ENCODE peak calls at places on chromosomes 1 and 21, in four cellular contexts. One of them, this sample, is unnamed.

GRCh38 chr1:2229921-2230700 is 2.0 kb downstream of the SKI start:
- DNase-seq in A549: peak; percentile 43
- DNase-seq in ovary: peak; percentile 63
- DNase-seq in transverse colon: no peak
- DNase-seq in this sample: no peak

GRCh38 chr1:181128592-181129497 is 40.3 kb downstream of the IER5 start:
- DNase-seq in A549: no peak
- DNase-seq in ovary: no peak
- DNase-seq in transverse colon: peak; percentile 58
- DNase-seq in this sample: no peak

GRCh38 chr1:17540255-17541001 is 930 bp downstream of the ARHGEF10L start:
- DNase-seq in A549: no peak
- DNase-seq in ovary: peak; percentile 68
- DNase-seq in transverse colon: no peak
- DNase-seq in this sample: no peak

GRCh38 chr1:227542153-227543120 is 20.9 kb upstream of the ZNF678 start:
- DNase-seq in A549: peak; percentile 86
- DNase-seq in ovary: peak; percentile 87
- DNase-seq in transverse colon: peak; percentile 90
- DNase-seq in this sample: peak; percentile 82

GRCh38 chr1:40612345-40612831 is 53.1 kb downstream of the RIMS3 start:
- DNase-seq in A549: peak; percentile 49
- DNase-seq in ovary: peak; percentile 38
- DNase-seq in transverse colon: peak; percentile 80
- DNase-seq in this sample: peak; percentile 87

GRCh38 chr1:23651069-23651808 is 40.4 kb upstream of the RPL11 start:
- DNase-seq in A549: peak; percentile 69
- DNase-seq in ovary: no peak
- DNase-seq in transverse colon: no peak
- DNase-seq in this sample: no peak

GRCh38 chr1:75136921-75137641 is 2.9 kb downstream of the LHX8 start:
- DNase-seq in A549: peak; percentile 40
- DNase-seq in ovary: no peak
- DNase-seq in transverse colon: no peak
- DNase-seq in this sample: no peak

GRCh38 chr1:39671793-39672550 is at the start of gene NT5C1A:
- DNase-seq in A549: no peak
- DNase-seq in ovary: peak; percentile 35
- DNase-seq in transverse colon: peak; percentile 15
- DNase-seq in this sample: no peak

GRCh38 chr1:210129759-210130158 is 102.8 kb upstream of the SERTAD4 start:
- DNase-seq in A549: no peak
- DNase-seq in ovary: no peak
- DNase-seq in transverse colon: no peak
- DNase-seq in this sample: no peak

GRCh38 chr1:182191716-182192115 is 130.2 kb upstream of the ZNF648 start:
- DNase-seq in A549: no peak
- DNase-seq in ovary: no peak
- DNase-seq in transverse colon: no peak
- DNase-seq in this sample: no peak

GRCh38 chr1:112021263-112021662 is 31.8 kb upstream of the KCND3 start:
- DNase-seq in A549: no peak
- DNase-seq in ovary: no peak
- DNase-seq in transverse colon: no peak
- DNase-seq in this sample: no peak

GRCh38 chr1:186834405-186834958 is 5.7 kb downstream of the PLA2G4A start:
- DNase-seq in A549: no peak
- DNase-seq in ovary: no peak
- DNase-seq in transverse colon: no peak
- DNase-seq in this sample: no peak

GRCh38 chr1:246035060-246035531 is 472.0 kb downstream of the SMYD3 start:
- DNase-seq in A549: no peak
- DNase-seq in ovary: no peak
- DNase-seq in transverse colon: no peak
- DNase-seq in this sample: no peak

GRCh38 chr1:44696789-44697188 is 22.3 kb downstream of the ARMH1 start:
- DNase-seq in A549: no peak
- DNase-seq in ovary: no peak
- DNase-seq in transverse colon: no peak
- DNase-seq in this sample: no peak

GRCh38 chr1:16243936-16244649 is 7.1 kb upstream of the CPLANE2 start:
- DNase-seq in A549: peak; percentile 79
- DNase-seq in ovary: peak; percentile 82
- DNase-seq in transverse colon: peak; percentile 85
- DNase-seq in this sample: peak; percentile 60

GRCh38 chr1:12112711-12113161 is 49.6 kb downstream of the TNFRSF8 start:
- DNase-seq in A549: no peak
- DNase-seq in ovary: no peak
- DNase-seq in transverse colon: no peak
- DNase-seq in this sample: no peak

GRCh38 chr1:235835226-235835625 is 31.5 kb downstream of the LYST start:
- DNase-seq in A549: no peak
- DNase-seq in ovary: peak; percentile 67
- DNase-seq in transverse colon: peak; percentile 25
- DNase-seq in this sample: no peak

GRCh38 chr21:25220169-25220568 is 387.1 kb downstream of the MRPL39 start:
- DNase-seq in A549: no peak
- DNase-seq in ovary: no peak
- DNase-seq in transverse colon: no peak
- DNase-seq in this sample: no peak

GRCh38 chr1:90046635-90047034 is 51.7 kb downstream of the ZNF326 start:
- DNase-seq in A549: no peak
- DNase-seq in ovary: no peak
- DNase-seq in transverse colon: no peak
- DNase-seq in this sample: no peak

GRCh38 chr1:96538001-96538649 is 183.5 kb upstream of the PTBP2 start:
- DNase-seq in A549: no peak
- DNase-seq in ovary: no peak
- DNase-seq in transverse colon: peak; percentile 13
- DNase-seq in this sample: no peak

GRCh38 chr1:240701412-240701811 is 89.5 kb upstream of the GREM2 start:
- DNase-seq in A549: no peak
- DNase-seq in ovary: no peak
- DNase-seq in transverse colon: no peak
- DNase-seq in this sample: no peak

GRCh38 chr21:35697321-35697808 is 363.0 kb downstream of the SETD4 start:
- DNase-seq in A549: no peak
- DNase-seq in ovary: peak; percentile 89
- DNase-seq in transverse colon: peak; percentile 46
- DNase-seq in this sample: no peak

GRCh38 chr1:47927165-47927564 is 70.0 kb downstream of the TRABD2B start:
- DNase-seq in A549: peak; percentile 17
- DNase-seq in ovary: no peak
- DNase-seq in transverse colon: no peak
- DNase-seq in this sample: no peak

GRCh38 chr1:234083460-234083859 is 179.0 kb downstream of the SLC35F3 start:
- DNase-seq in A549: no peak
- DNase-seq in ovary: no peak
- DNase-seq in transverse colon: no peak
- DNase-seq in this sample: no peak

GRCh38 chr21:35467536-35467935 is 418.4 kb upstream of the RUNX1 start:
- DNase-seq in A549: no peak
- DNase-seq in ovary: no peak
- DNase-seq in transverse colon: no peak
- DNase-seq in this sample: no peak

GRCh38 chr1:95384570-95384969 is 150.6 kb downstream of the RWDD3 start:
- DNase-seq in A549: peak; percentile 6
- DNase-seq in ovary: no peak
- DNase-seq in transverse colon: no peak
- DNase-seq in this sample: no peak

DNA sequence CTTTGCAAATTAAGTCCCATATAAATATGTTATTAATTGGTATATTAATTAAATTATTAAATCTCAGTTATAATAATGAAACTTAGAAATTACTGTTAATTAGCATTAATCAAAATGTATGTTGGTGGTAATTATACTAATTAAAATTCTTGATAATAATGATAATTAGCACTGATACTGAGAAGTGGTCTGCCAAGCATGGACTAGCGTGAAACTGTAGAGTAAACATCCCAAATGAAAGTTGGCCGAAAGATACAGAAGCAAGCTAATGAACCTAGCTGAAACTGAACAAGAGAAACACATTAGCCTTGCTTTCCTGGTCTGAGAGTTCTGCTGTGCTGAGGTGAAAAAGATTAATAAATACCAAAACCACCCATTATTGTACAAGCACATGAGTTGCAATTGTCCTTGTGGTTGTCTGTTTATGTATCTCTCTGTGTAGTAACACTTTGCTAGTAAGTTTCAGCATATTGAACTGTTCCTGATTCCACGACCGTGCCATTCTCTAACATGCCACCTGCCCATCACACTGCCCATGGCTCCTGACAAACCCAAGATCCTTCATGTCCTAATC is 341.8 kb downstream of the PLPP3 start:
- DNase-seq in A549: no peak
- DNase-seq in ovary: no peak
- DNase-seq in transverse colon: no peak
- DNase-seq in this sample: no peak
- TF ChIP-seq POLR2A in A549: no peak
- TF ChIP-seq POLR2A in ovary: no peak
- TF ChIP-seq POLR2A in transverse colon: no peak
- TF ChIP-seq POLR2A in this sample: no peak

DNA sequence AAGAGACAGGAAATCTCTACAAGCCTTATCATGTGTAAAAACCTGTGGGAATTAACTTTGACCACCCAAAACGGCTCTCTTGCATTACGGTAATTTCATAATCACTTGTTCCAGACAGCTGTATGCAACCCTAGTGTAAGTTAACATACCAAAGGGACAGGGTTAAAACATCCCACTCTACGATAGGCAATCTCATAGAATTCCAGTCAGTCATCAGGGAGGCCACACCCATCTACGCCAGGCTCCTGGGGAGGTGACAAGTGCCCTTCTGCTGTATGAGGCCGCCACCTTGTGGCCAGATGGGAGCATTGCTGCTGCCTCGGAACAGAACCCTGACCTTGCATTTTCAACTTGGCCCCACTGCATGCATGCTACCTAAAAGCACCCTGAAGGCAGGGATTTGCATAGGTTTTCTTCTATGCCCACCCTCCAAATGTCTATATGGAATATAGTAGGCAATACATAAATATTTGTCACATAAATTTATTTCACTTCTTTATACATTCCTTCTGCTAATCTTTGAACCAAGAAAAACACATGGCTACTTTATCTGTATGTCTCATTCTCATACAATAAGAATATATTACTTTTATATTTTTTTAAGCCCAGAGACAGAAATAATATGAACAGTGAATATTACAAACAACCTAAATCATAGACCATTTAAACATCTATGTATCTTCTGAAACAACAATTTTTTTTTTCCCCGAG is 12.6 kb downstream of the HSF2BP start:
- DNase-seq in A549: peak; percentile 97
- DNase-seq in ovary: peak; percentile 91
- DNase-seq in transverse colon: peak; percentile 94
- DNase-seq in this sample: peak; percentile 92
- TF ChIP-seq POLR2A in A549: no peak
- TF ChIP-seq POLR2A in ovary: no peak
- TF ChIP-seq POLR2A in transverse colon: no peak
- TF ChIP-seq POLR2A in this sample: no peak

GRCh38 chr1:156410740-156411139 is 41.7 kb downstream of the RHBG start:
- DNase-seq in A549: no peak
- DNase-seq in ovary: no peak
- DNase-seq in transverse colon: no peak
- DNase-seq in this sample: no peak

GRCh38 chr1:156412653-156413309 is 43.8 kb downstream of the RHBG start:
- DNase-seq in A549: no peak
- DNase-seq in ovary: no peak
- DNase-seq in transverse colon: no peak
- DNase-seq in this sample: no peak

GRCh38 chr1:156407760-156408159 is 38.7 kb downstream of the RHBG start:
- DNase-seq in A549: no peak
- DNase-seq in ovary: no peak
- DNase-seq in transverse colon: no peak
- DNase-seq in this sample: no peak

GRCh38 chr1:156409424-156409823 is 40.4 kb downstream of the RHBG start:
- DNase-seq in A549: no peak
- DNase-seq in ovary: no peak
- DNase-seq in transverse colon: no peak
- DNase-seq in this sample: no peak

DNA sequence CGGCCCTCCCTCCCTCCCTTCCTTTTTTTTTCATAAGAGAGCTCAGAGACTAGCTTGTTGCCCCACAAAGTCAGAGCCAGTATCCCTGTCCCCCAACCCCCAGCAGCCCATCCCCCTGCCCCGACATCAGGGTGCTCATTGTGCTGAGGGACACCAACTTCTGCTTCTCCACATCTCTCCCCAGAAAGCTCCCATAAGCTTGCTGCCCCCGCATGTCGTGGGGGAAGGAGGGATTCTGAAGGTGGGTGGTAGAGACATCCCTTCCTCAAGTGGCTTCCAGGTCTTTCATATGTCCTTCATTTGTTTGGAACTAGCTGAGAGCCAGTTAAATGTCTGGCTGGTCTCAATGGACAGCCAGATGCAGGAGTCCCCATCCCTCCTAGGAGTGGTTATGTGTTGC is 41.2 kb downstream of the RHBG start:
- DNase-seq in A549: no peak
- DNase-seq in ovary: no peak
- DNase-seq in transverse colon: no peak
- DNase-seq in this sample: no peak
- TF ChIP-seq POLR2A in A549: no peak
- TF ChIP-seq POLR2A in ovary: no peak
- TF ChIP-seq POLR2A in transverse colon: no peak
- TF ChIP-seq POLR2A in this sample: no peak

GRCh38 chr1:26112407-26112775 is 767 bp downstream of the PDIK1L start:
- DNase-seq in A549: no peak
- DNase-seq in ovary: no peak
- DNase-seq in transverse colon: no peak
- DNase-seq in this sample: no peak

GRCh38 chr1:26109229-26110164 is 2.1 kb upstream of the PDIK1L start:
- DNase-seq in A549: no peak
- DNase-seq in ovary: no peak
- DNase-seq in transverse colon: no peak
- DNase-seq in this sample: no peak

GRCh38 chr1:26110731-26111529 is 694 bp upstream of the PDIK1L start:
- DNase-seq in A549: peak; percentile 64
- DNase-seq in ovary: peak; percentile 78
- DNase-seq in transverse colon: peak; percentile 89
- DNase-seq in this sample: peak; percentile 45

GRCh38 chr1:26114165-26114927 is 2.7 kb downstream of the PDIK1L start:
- DNase-seq in A549: no peak
- DNase-seq in ovary: no peak
- DNase-seq in transverse colon: no peak
- DNase-seq in this sample: no peak

GRCh38 chr1:26111530-26112406 is at the start of gene PDIK1L:
- DNase-seq in A549: peak; percentile 94
- DNase-seq in ovary: peak; percentile 95
- DNase-seq in transverse colon: peak; percentile 95
- DNase-seq in this sample: peak; percentile 74
- TF ChIP-seq POLR2A in A549: peak; percentile 44
- TF ChIP-seq POLR2A in ovary: no peak
- TF ChIP-seq POLR2A in transverse colon: peak; percentile 84
- TF ChIP-seq POLR2A in this sample: peak; percentile 40

This sample was measured in H54.